ENCODE peak calls at places on chromosomes 2 and 18, in four cellular contexts. O is activated gamma-delta T cell treated with Interleukin-2 at 50 U/mL for 16 hours, S is H54, T is neural crest cell. D is an unnamed sample.

GRCh38 chr2:221808488-221808887 is 236.4 kb upstream of the EPHA4 start:
- DNase-seq in O (no peak), S (no peak), T (no peak), D (no peak)

GRCh38 chr2:173982918-173983317 is 17.7 kb upstream of the SP3 start:
- DNase-seq in O (no peak), S (no peak), T (no peak), D (no peak)

GRCh38 chr2:55839182-55839819 is 84.3 kb downstream of the EFEMP1 start:
- DNase-seq in O (no peak), S (no peak), T (no peak), D (no peak)

GRCh38 chr2:46073540-46074018 is 223.6 kb upstream of the EPAS1 start:
- DNase-seq in O (no peak), S (peak), T (no peak), D (no peak)

GRCh38 chr2:60262178-60262577 is 291.3 kb downstream of the BCL11A start:
- DNase-seq in O (no peak), S (no peak), T (no peak), D (no peak)

GRCh38 chr18:35334821-35335220 is 9.4 kb downstream of the ZNF24 start:
- DNase-seq in O (no peak), S (no peak), T (no peak), D (no peak)

GRCh38 chr2:234326694-234327093 is 170.2 kb downstream of the ARL4C start:
- DNase-seq in O (no peak), S (no peak), T (no peak), D (no peak)

GRCh38 chr2:153416071-153416470 is 62.5 kb downstream of the RPRM start:
- DNase-seq in O (no peak), S (no peak), T (no peak), D (no peak)

GRCh38 chr2:61423714-61424113 is 47.2 kb downstream of the USP34 start:
- DNase-seq in O (no peak), S (no peak), T (no peak), D (no peak)

GRCh38 chr18:14958701-14959100 is 210.7 kb downstream of the ANKRD30B start:
- DNase-seq in O (no peak), S (no peak), T (no peak), D (no peak)

GRCh38 chr2:212064318-212064717 is 474.3 kb downstream of the ERBB4 start:
- DNase-seq in O (no peak), S (no peak), T (no peak), D (no peak)

GRCh38 chr18:40366521-40366920 is 1588.5 kb upstream of the PIK3C3 start:
- DNase-seq in O (no peak), S (no peak), T (no peak), D (no peak)

GRCh38 chr2:113138428-113139322 is 11.3 kb downstream of the IL1RN start:
- DNase-seq in O (peak), S (peak), T (peak), D (no peak)

GRCh38 chr2:239852272-239852671 is 172.9 kb downstream of the NDUFA10 start:
- DNase-seq in O (no peak), S (no peak), T (no peak), D (no peak)

GRCh38 chr18:55999641-56000040 is 411.6 kb upstream of the TCF4 start:
- DNase-seq in O (no peak), S (no peak), T (no peak), D (no peak)

GRCh38 chr2:164621761-164622105 is 451 bp upstream of the GRB14 start:
- DNase-seq in O (no peak), S (no peak), T (no peak), D (peak)

GRCh38 chr18:6060149-6060548 is 164.8 kb upstream of the TMEM200C start:
- DNase-seq in O (no peak), S (no peak), T (no peak), D (no peak)

GRCh38 chr18:76874643-76875389 is 52.5 kb downstream of the ZNF236 start:
- DNase-seq in O (no peak), S (no peak), T (no peak), D (no peak)

GRCh38 chr2:99205491-99205890 is 24.5 kb downstream of the MRPL30 start:
- DNase-seq in O (no peak), S (no peak), T (no peak), D (no peak)

GRCh38 chr2:134668821-134669220 is 50.0 kb downstream of the TMEM163 start:
- DNase-seq in O (peak), S (peak), T (no peak), D (peak)

GRCh38 chr2:47631306-47631705 is 151.6 kb upstream of the MSH6 start:
- DNase-seq in O (no peak), S (no peak), T (no peak), D (no peak)

GRCh38 chr18:25915907-25916306 is 174.5 kb downstream of the SS18 start:
- DNase-seq in O (no peak), S (no peak), T (no peak), D (no peak)

GRCh38 chr18:76544511-76545350 is 49.7 kb upstream of the ZNF516 start:
- DNase-seq in O (no peak), S (no peak), T (no peak), D (no peak)

GRCh38 chr2:227653419-227653818 is 13.2 kb upstream of the SCYGR5 start:
- DNase-seq in O (no peak), S (no peak), T (no peak), D (no peak)

GRCh38 chr18:27298215-27298804 is 113.2 kb upstream of the CHST9 start:
- DNase-seq in O (no peak), S (no peak), T (no peak), D (no peak)

GRCh38 chr2:220969348-220969747 is 602.8 kb downstream of the EPHA4 start:
- DNase-seq in O (no peak), S (no peak), T (no peak), D (no peak)

GRCh38 chr2:142915502-142915901 is 38.0 kb downstream of the KYNU start:
- DNase-seq in O (no peak), S (no peak), T (no peak), D (no peak)

GRCh38 chr2:32342811-32343210 is 14.0 kb upstream of the BIRC6 start:
- DNase-seq in O (no peak), S (no peak), T (no peak), D (no peak)

D was measured in transverse colon.